ENCODE peak calls at places on chromosomes 16 and 17, in five cellular contexts. F is stimulated activated CD4-positive, alpha-beta T cell treated with anti-CD3 and anti-CD28 coated beads, Interleukin-15, amount 100 ng/mL, for 1 hour; V is NCI-H1417 treated with DMSO at 0.1 percent for 48 hours; H is activated naive CD8-positive, alpha-beta T cell treated with anti-CD3 and anti-CD28 coated beads, Interleukin-2, amount 50 U/mL, for 24 hours; M is progenitor cell of endocrine pancreas. X is an unnamed sample.

GRCh38 chr17:82593590-82594087 is 54.6 kb downstream of the WDR45B start:
- DNase-seq in F (no peak), V (no peak), H (no peak), M (no peak), X (peak)

GRCh38 chr17:19404264-19404663 is 6.8 kb upstream of the RNF112 start:
- DNase-seq in F (no peak), V (no peak), H (no peak), M (no peak), X (no peak)

GRCh38 chr17:51833620-51834019 is 324.9 kb downstream of the CA10 start:
- DNase-seq in F (no peak), V (no peak), H (no peak), M (no peak), X (no peak)

GRCh38 chr16:66289986-66290385 is 76.5 kb upstream of the CDH5 start:
- DNase-seq in F (no peak), V (no peak), H (no peak), M (no peak), X (no peak)

GRCh38 chr17:50686494-50687199 is 21.1 kb downstream of the ANKRD40 start:
- DNase-seq in F (no peak), V (no peak), H (no peak), M (no peak), X (no peak)

GRCh38 chr16:70568601-70569217 is 45.1 kb downstream of the SF3B3 start:
- DNase-seq in F (no peak), V (no peak), H (no peak), M (no peak), X (no peak)

GRCh38 chr17:78396436-78397335 is 18.2 kb downstream of the PGS1 start:
- DNase-seq in F (no peak), V (no peak), H (no peak), M (no peak), X (no peak)

GRCh38 chr16:29645699-29646187 is 17.3 kb upstream of the SPN start:
- DNase-seq in F (no peak), V (no peak), H (no peak), M (no peak), X (no peak)

GRCh38 chr16:89923640-89924297 is 627 bp downstream of the TUBB3 start:
- DNase-seq in F (no peak), V (no peak), H (no peak), M (no peak), X (peak)

GRCh38 chr17:18377437-18378204 is at the start of gene EVPLL:
- DNase-seq in F (no peak), V (no peak), H (no peak), M (no peak), X (peak)

GRCh38 chr17:47227862-47228261 is 18.7 kb downstream of the MYL4 start:
- DNase-seq in F (no peak), V (no peak), H (no peak), M (no peak), X (no peak)

GRCh38 chr16:56998861-56999260 is 9.5 kb downstream of the NLRC5 start:
- DNase-seq in F (no peak), V (no peak), H (no peak), M (no peak), X (no peak)

X was measured in glutamatergic neuron.